ENCODE peak calls at places on chromosomes 12 and 14, in four cellular contexts. A is heart left ventricle, Y is IMR-90, X is choroid plexus epithelial cell. M is an unnamed sample.

GRCh38 chr14:99575043-99576023 is 28.7 kb downstream of the CCDC85C start:
- DNase-seq in A (no peak), Y (peak), X (no peak), M (peak)

GRCh38 chr12:15532364-15532977 is 210.2 kb downstream of the PTPRO start:
- DNase-seq in A (no peak), Y (peak), X (peak), M (peak)

GRCh38 chr12:66942741-66943465 is 264.0 kb upstream of the GRIP1 start:
- DNase-seq in A (no peak), Y (no peak), X (no peak), M (no peak)

GRCh38 chr12:49933793-49934192 is 16.7 kb upstream of the AQP2 start:
- DNase-seq in A (no peak), Y (peak), X (peak), M (peak)

GRCh38 chr12:106773286-106773685 is 1.2 kb upstream of the RIC8B start:
- DNase-seq in A (no peak), Y (no peak), X (no peak), M (no peak)

GRCh38 chr12:52391618-52392002 is 6.2 kb upstream of the KRT84 start:
- DNase-seq in A (peak), Y (no peak), X (no peak), M (peak)

GRCh38 chr12:104825408-104825807 is 132.7 kb downstream of the SLC41A2 start:
- DNase-seq in A (no peak), Y (peak), X (peak), M (peak)

GRCh38 chr12:66441905-66442559 is 139.7 kb downstream of the HELB start:
- DNase-seq in A (no peak), Y (no peak), X (no peak), M (no peak)

GRCh38 chr14:54168489-54168888 is 211.9 kb upstream of the BMP4 start:
- DNase-seq in A (no peak), Y (no peak), X (no peak), M (no peak)

GRCh38 chr14:92549096-92549852 is 35.7 kb downstream of the RIN3 start:
- DNase-seq in A (no peak), Y (no peak), X (no peak), M (no peak)

GRCh38 chr14:71103662-71104484 is 196.6 kb downstream of the PCNX1 start:
- DNase-seq in A (no peak), Y (peak), X (peak), M (peak)

GRCh38 chr14:89757313-89757939 is 197.1 kb downstream of the EFCAB11 start:
- DNase-seq in A (no peak), Y (no peak), X (no peak), M (no peak)

GRCh38 chr14:70013269-70013873 is 134.2 kb downstream of the SMOC1 start:
- DNase-seq in A (no peak), Y (peak), X (peak), M (peak)
- TF ChIP-seq CTCF in A (no peak), Y (peak), X (peak), M (peak)

GRCh38 chr14:59919582-59920377 is at the start of gene LRRC9:
- DNase-seq in A (peak), Y (no peak), X (peak), M (no peak)
- TF ChIP-seq CTCF in A (no peak), Y (no peak), X (no peak), M (no peak)

DNA sequence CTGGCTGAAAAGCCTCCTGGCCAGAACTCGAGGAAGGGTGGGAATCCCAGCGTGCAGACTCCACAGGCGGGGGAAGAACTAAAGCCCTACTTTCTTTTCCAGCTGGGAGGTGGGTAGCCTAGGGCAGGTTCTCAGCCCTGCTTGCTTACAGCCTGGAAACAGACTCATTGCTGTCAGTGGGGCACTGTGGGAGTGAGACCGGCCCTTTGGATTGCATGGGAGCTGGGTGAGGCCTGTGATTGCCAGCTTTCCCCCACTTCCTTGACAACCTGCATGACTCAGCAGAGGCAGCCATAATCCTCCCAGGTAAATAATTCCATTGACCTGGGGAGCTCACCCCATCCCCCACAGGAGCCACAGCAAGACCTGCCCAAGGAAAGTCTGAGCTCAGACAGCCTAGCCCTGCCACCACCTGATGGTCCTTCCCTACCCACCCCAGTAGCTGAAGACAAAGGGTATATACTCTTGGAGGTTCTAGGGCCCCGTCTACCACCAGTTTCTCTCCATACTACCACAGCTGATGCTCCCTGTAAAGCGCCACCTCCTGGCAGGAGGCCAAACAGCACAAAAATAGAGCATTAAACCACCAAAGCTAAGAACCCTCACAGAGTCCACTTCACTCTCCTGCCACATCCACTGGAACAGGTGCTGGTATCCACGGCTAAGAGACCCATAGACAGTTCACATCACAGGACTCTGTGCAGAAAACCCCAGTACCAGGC is 294.1 kb downstream of the SEC23A start:
- DNase-seq in A (no peak), Y (no peak), X (no peak), M (peak)
- TF ChIP-seq CTCF in A (no peak), Y (no peak), X (no peak), M (no peak)

GRCh38 chr12:115683240-115683765 is 594.2 kb downstream of the MED13L start:
- DNase-seq in A (no peak), Y (no peak), X (no peak), M (no peak)
- TF ChIP-seq CTCF in A (no peak), Y (no peak), X (no peak), M (no peak)

GRCh38 chr14:75229923-75230792 is 48.5 kb upstream of the FOS start:
- DNase-seq in A (no peak), Y (peak), X (peak), M (peak)
- TF ChIP-seq CTCF in A (peak), Y (no peak), X (peak), M (peak)

GRCh38 chr12:117234441-117234840 is 44.2 kb upstream of the FBXO21 start:
- DNase-seq in A (no peak), Y (no peak), X (no peak), M (no peak)

GRCh38 chr12:117228239-117228638 is 38.0 kb upstream of the FBXO21 start:
- DNase-seq in A (no peak), Y (no peak), X (no peak), M (peak)

GRCh38 chr12:117235261-117235660 is 45.0 kb upstream of the FBXO21 start:
- DNase-seq in A (no peak), Y (no peak), X (no peak), M (no peak)

GRCh38 chr12:117227000-117227653 is 36.9 kb upstream of the FBXO21 start:
- DNase-seq in A (no peak), Y (no peak), X (no peak), M (no peak)

GRCh38 chr12:117231750-117232149 is 41.5 kb upstream of the FBXO21 start:
- DNase-seq in A (no peak), Y (no peak), X (no peak), M (no peak)
- TF ChIP-seq CTCF in A (no peak), Y (no peak), X (no peak), M (no peak)